ENCODE peak calls at places on chromosomes 7 and 10, in five cellular contexts. S is WTC11, F is HepG2, P is SK-N-SH, I is A549. X is an unnamed sample.

GRCh38 chr10:11197854-11198253 is 180.2 kb downstream of the CELF2 start:
- DNase-seq in S (no peak), F (no peak), P (no peak), I (no peak), X (no peak)

GRCh38 chr10:48251525-48252353 is 22.8 kb downstream of the FRMPD2 start:
- DNase-seq in S (no peak), F (no peak), P (no peak), I (no peak), X (no peak)

GRCh38 chr7:3229904-3230470 is 71.1 kb upstream of the SDK1 start:
- DNase-seq in S (no peak), F (no peak), P (no peak), I (no peak), X (no peak)

GRCh38 chr10:30581779-30582380 is 47.7 kb downstream of the LYZL2 start:
- DNase-seq in S (peak; percentile 26), F (peak; percentile 51), P (peak; percentile 68), I (peak; percentile 64), X (peak; percentile 68)

GRCh38 chr10:132399117-132400035 is 2.4 kb downstream of the PWWP2B start:
- DNase-seq in S (no peak), F (no peak), P (no peak), I (no peak), X (no peak)

GRCh38 chr7:123548406-123548805 is 9.2 kb downstream of the NDUFA5 start:
- DNase-seq in S (no peak), F (no peak), P (no peak), I (no peak), X (no peak)

GRCh38 chr7:36967387-36967786 is 243.1 kb upstream of the AOAH start:
- DNase-seq in S (peak; percentile 65), F (peak; percentile 79), P (peak; percentile 79), I (peak; percentile 49), X (peak; percentile 62)

GRCh38 chr7:45031829-45032228 is 31.8 kb downstream of the CCM2 start:
- DNase-seq in S (no peak), F (peak; percentile 56), P (no peak), I (no peak), X (no peak)

GRCh38 chr10:20105931-20106330 is 289.7 kb downstream of the PLXDC2 start:
- DNase-seq in S (no peak), F (no peak), P (no peak), I (no peak), X (no peak)

GRCh38 chr7:150875791-150876190 is 23.5 kb downstream of the AOC1 start:
- DNase-seq in S (no peak), F (no peak), P (no peak), I (peak; percentile 35), X (peak; percentile 37)

GRCh38 chr7:4682621-4683042 is 537 bp downstream of the FOXK1 start:
- DNase-seq in S (peak; percentile 36), F (no peak), P (no peak), I (no peak), X (peak; percentile 38)

GRCh38 chr10:126387041-126387908 is 1.0 kb downstream of the ADAM12 start:
- DNase-seq in S (peak; percentile 80), F (no peak), P (peak; percentile 80), I (peak; percentile 70), X (peak; percentile 39)

GRCh38 chr10:74706966-74707365 is 119.4 kb upstream of the KAT6B start:
- DNase-seq in S (no peak), F (no peak), P (no peak), I (no peak), X (no peak)

GRCh38 chr10:74705361-74705980 is 120.9 kb upstream of the KAT6B start:
- DNase-seq in S (no peak), F (no peak), P (no peak), I (no peak), X (no peak)

GRCh38 chr10:74704629-74705360 is 121.6 kb upstream of the KAT6B start:
- DNase-seq in S (no peak), F (peak; percentile 26), P (no peak), I (no peak), X (no peak)
- TF ChIP-seq USF2 in S (no peak), F (no peak), P (no peak), I (no peak), X (no peak)

GRCh38 chr7:90955641-90956207 is 308.5 kb upstream of the FZD1 start:
- DNase-seq in S (no peak), F (no peak), P (no peak), I (no peak), X (no peak)
- TF ChIP-seq USF2 in S (no peak), F (no peak), P (no peak), I (no peak), X (no peak)

GRCh38 chr10:22622242-22622806 is 92.1 kb downstream of the PIP4K2A start:
- DNase-seq in S (no peak), F (no peak), P (no peak), I (no peak), X (no peak)

GRCh38 chr10:22625511-22626288 is 88.7 kb downstream of the PIP4K2A start:
- DNase-seq in S (no peak), F (peak; percentile 21), P (no peak), I (no peak), X (no peak)

GRCh38 chr10:22623624-22624263 is 90.6 kb downstream of the PIP4K2A start:
- DNase-seq in S (no peak), F (peak; percentile 27), P (no peak), I (no peak), X (peak; percentile 46)

GRCh38 chr10:22626784-22627183 is 87.6 kb downstream of the PIP4K2A start:
- DNase-seq in S (no peak), F (no peak), P (no peak), I (no peak), X (no peak)

DNA sequence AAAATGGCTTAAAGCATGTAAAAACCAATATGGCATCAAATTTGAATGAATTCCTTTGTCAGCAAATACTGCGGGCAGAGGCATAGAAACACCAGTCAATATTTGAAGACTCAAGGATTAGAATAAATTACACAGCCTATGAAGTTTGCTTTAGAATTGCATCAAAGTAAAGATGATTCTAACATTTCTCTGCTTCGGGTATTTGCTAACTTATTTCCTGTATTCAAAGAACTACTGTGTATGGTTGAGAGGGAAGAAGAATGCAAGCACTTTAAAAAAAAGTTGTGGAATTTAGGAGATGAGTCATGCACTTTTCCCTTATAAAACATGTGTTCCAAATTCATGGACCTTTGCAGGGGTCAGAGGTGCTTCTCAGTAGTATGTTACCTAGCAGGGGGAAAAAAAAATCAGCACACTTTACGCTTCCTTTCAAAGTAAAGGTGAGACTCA is 90.1 kb downstream of the PIP4K2A start:
- DNase-seq in S (no peak), F (peak; percentile 97), P (no peak), I (no peak), X (no peak)
- TF ChIP-seq USF2 in S (no peak), F (no peak), P (no peak), I (no peak), X (no peak)

DNA sequence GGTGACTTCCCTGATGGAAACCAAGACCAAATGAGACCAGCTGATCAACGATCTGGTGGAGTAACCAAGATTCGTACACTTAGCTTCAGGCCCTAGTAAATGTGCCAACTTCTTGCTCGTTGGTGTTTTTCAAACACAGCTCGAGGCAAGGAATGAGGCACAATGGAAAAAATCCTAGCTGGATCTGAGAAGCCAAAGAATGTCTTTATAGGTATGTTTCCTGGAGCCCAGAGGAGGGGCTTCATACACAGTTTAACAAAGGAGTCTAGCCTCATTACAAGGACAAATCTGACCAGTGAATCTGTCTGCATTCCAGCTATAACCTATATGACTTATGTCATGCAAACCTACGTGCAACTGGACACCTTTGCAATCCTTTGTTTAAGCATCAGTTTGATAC is 3.7 kb downstream of the COL17A1 start:
- DNase-seq in S (no peak), F (no peak), P (no peak), I (no peak), X (no peak)
- TF ChIP-seq USF2 in S (no peak), F (no peak), P (no peak), I (no peak), X (no peak)

GRCh38 chr10:108392286-108392685 is 1227.8 kb upstream of the SORCS1 start:
- DNase-seq in S (no peak), F (no peak), P (no peak), I (no peak), X (no peak)
- TF ChIP-seq USF2 in S (no peak), F (no peak), P (no peak), I (no peak), X (no peak)

GRCh38 chr10:69181433-69181832 is 1.4 kb downstream of the SUPV3L1 start:
- DNase-seq in S (no peak), F (no peak), P (no peak), I (no peak), X (no peak)

GRCh38 chr10:69179743-69180524 is at the start of gene SUPV3L1:
- DNase-seq in S (peak; percentile 80), F (peak; percentile 98), P (peak; percentile 93), I (peak; percentile 96), X (peak; percentile 96)

GRCh38 chr10:69176823-69177222 is 3.2 kb upstream of the SUPV3L1 start:
- DNase-seq in S (no peak), F (no peak), P (no peak), I (no peak), X (no peak)

GRCh38 chr10:69180525-69181204 is 631 bp downstream of the SUPV3L1 start:
- DNase-seq in S (no peak), F (no peak), P (no peak), I (peak; percentile 24), X (peak; percentile 45)

DNA sequence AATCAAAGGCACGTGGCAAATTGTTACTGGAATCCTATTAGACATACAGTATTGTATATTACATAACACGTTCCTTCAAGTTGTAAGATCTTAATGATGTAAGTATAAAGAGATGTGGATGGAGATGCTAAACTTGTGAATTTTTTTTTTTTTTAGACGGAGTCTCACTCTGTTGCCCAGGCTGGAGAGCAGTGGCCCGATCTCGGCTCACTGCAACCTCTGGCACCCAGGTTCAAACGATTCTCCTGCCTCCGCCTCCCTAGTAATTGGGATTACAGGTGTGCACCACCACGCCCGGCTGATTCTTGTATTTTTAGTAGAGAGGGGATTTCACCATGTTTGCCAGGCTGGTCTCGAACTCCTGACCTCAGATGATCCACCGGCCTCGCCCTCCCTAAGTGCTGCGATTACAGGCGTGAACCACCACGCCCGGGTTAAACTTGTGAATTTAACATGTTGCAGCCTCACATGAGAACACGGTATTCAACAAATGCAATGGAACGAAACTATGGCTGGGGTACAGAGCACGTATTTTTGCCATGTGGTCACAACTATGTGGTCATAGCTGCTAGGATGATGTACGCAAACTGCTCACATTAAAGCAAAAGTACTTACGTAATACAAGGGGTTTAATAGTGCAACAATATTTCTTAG is 818 bp upstream of the SUPV3L1 start:
- DNase-seq in S (no peak), F (no peak), P (peak; percentile 57), I (peak; percentile 44), X (peak; percentile 55)
- TF ChIP-seq USF2 in S (no peak), F (no peak), P (no peak), I (no peak), X (no peak)

X was measured in K562.